ENCODE peak calls at places on chromosomes 4 and X, in ten cellular contexts. Y, T, F, A, S, G, W, H, U and V are unnamed samples.

GRCh38 chrX:72382199-72382590 is 76.5 kb upstream of the CITED1 start:
- ATAC-seq in F (no peak), Y (no peak), W (no peak), H (no peak), A (peak), U (peak), S (peak), G (peak), T (no peak), V (no peak)

GRCh38 chrX:136376713-136377112 is 76.0 kb downstream of the ADGRG4 start:
- ATAC-seq in U (no peak), S (no peak), Y (no peak), G (no peak), W (peak), A (no peak), T (no peak), F (peak), H (no peak), V (no peak)

GRCh38 chr4:33512397-33512796 is 2731.9 kb downstream of the ARAP2 start:
- ATAC-seq in Y (no peak), S (no peak), F (no peak), G (no peak), T (no peak), U (no peak), A (no peak), H (no peak), W (no peak), V (no peak)

GRCh38 chr4:176360446-176360845 is 40.7 kb downstream of the SPCS3 start:
- ATAC-seq in F (peak), T (no peak), H (no peak), Y (no peak), U (no peak), A (no peak), S (no peak), W (peak), G (no peak), V (no peak)

GRCh38 chr4:184421558-184422155 is 52.7 kb downstream of the IRF2 start:
- ATAC-seq in H (no peak), A (no peak), U (no peak), S (no peak), G (no peak), W (peak), Y (no peak), F (peak), T (no peak), V (no peak)

GRCh38 chr4:86935499-86935832 is 655 bp downstream of the AFF1 start:
- ATAC-seq in U (peak), T (no peak), Y (peak), F (no peak), H (peak), A (no peak), G (peak), S (peak), W (no peak), V (peak)

GRCh38 chr4:120843840-120844527 is 78.5 kb downstream of the PRDM5 start:
- ATAC-seq in T (no peak), A (peak), G (no peak), Y (no peak), S (peak), U (peak), W (no peak), H (peak), F (peak), V (no peak)

GRCh38 chr4:74490736-74491135 is 45.8 kb downstream of the AREG start:
- ATAC-seq in H (no peak), S (no peak), U (no peak), G (no peak), F (no peak), W (no peak), Y (no peak), T (no peak), A (no peak), V (no peak)

GRCh38 chr4:102736636-102737549 is 23.9 kb downstream of the MANBA start:
- ATAC-seq in U (no peak), W (no peak), F (no peak), T (no peak), G (no peak), H (no peak), Y (no peak), S (no peak), A (no peak), V (no peak)

GRCh38 chr4:7515390-7515902 is 80.7 kb upstream of the PSAPL1 start:
- ATAC-seq in S (no peak), G (no peak), T (no peak), F (no peak), U (no peak), A (no peak), W (no peak), Y (no peak), H (no peak), V (no peak)

GRCh38 chr4:37475087-37475486 is 211.1 kb downstream of the RELL1 start:
- ATAC-seq in Y (no peak), G (no peak), A (peak), S (no peak), H (no peak), U (peak), F (no peak), W (no peak), T (no peak), V (no peak)

GRCh38 chr4:56235714-56236113 is 151.6 kb downstream of the AASDH start:
- ATAC-seq in W (no peak), Y (no peak), S (no peak), A (no peak), F (no peak), G (no peak), U (no peak), T (no peak), H (no peak), V (no peak)